ENCODE peak calls at places on chromosomes 11 and 22, in ten cellular contexts. S is psoas muscle, M is pancreas, B is hepatocyte, E is neural progenitor cell, X is heart right ventricle, G is heart left ventricle, Y is A549, I is left ventricle myocardium inferior, F is colonic mucosa. A is an unnamed sample. For H3K4me1, the result is how much of the 10 kb centered on the place peaks cover.

GRCh38 chr11:23423119-23423518 is 562.8 kb upstream of the CCDC179 start:
- DNase-seq in G (no peak), S (no peak), M (no peak), F (no peak), Y (no peak), B (no peak), X (no peak), I (no peak), E (no peak), A (no peak)

GRCh38 chr22:31474743-31475142 is 14.9 kb downstream of the EIF4ENIF1 start:
- DNase-seq in B (no peak), S (no peak), G (no peak), E (no peak), M (no peak), I (no peak), F (no peak), Y (no peak), X (no peak), A (no peak)

GRCh38 chr11:2778630-2779498 is 79.1 kb upstream of the KCNQ1OT1 start:
- DNase-seq in I (peak), M (peak), E (no peak), X (peak), Y (peak), B (peak), S (peak), G (peak), F (peak), A (peak)

GRCh38 chr11:4388221-4388620 is 5.3 kb downstream of the TRIM21 start:
- DNase-seq in F (no peak), I (no peak), E (no peak), Y (no peak), X (no peak), M (no peak), B (no peak), S (no peak), G (no peak), A (no peak)

GRCh38 chr11:82557274-82557673 is 176.4 kb downstream of the FAM181B start:
- DNase-seq in X (no peak), I (peak), S (no peak), Y (no peak), M (peak), E (no peak), G (peak), F (no peak), B (no peak), A (no peak)

GRCh38 chr11:120057028-120057330 is 80.9 kb downstream of the TRIM29 start:
- DNase-seq in S (no peak), I (no peak), Y (no peak), G (no peak), F (no peak), X (no peak), M (no peak), E (no peak), B (no peak), A (no peak)

GRCh38 chr11:65021509-65021908 is 5.7 kb upstream of the SNX15 start:
- DNase-seq in X (no peak), I (no peak), Y (no peak), E (no peak), F (no peak), G (no peak), B (no peak), S (no peak), M (no peak), A (no peak)

GRCh38 chr11:9714540-9714939 is 50.7 kb downstream of the SWAP70 start:
- DNase-seq in I (no peak), B (no peak), F (no peak), M (no peak), Y (no peak), X (no peak), S (no peak), E (no peak), G (no peak), A (no peak)

GRCh38 chr11:134101292-134101691 is 32.4 kb downstream of the JAM3 start:
- DNase-seq in E (no peak), I (no peak), B (no peak), S (no peak), G (no peak), M (no peak), F (no peak), X (no peak), Y (no peak), A (no peak)

GRCh38 chr22:31122532-31123291 is at the start of gene INPP5J:
- DNase-seq in F (peak), Y (peak), S (peak), E (peak), M (peak), B (peak), I (peak), G (peak), X (peak), A (no peak)

GRCh38 chr11:19951558-19952083 is 208.7 kb downstream of the DBX1 start:
- DNase-seq in X (no peak), G (no peak), S (no peak), B (peak), F (no peak), M (no peak), E (peak), Y (peak), I (no peak), A (peak)

GRCh38 chr11:113114452-113115027 is 153.3 kb downstream of the NCAM1 start:
- DNase-seq in M (peak), F (peak), Y (peak), X (peak), G (peak), B (peak), E (peak), I (peak), S (peak), A (peak)

GRCh38 chr22:46240917-46241316 is 9.2 kb downstream of the CDPF1 start:
- DNase-seq in S (no peak), E (no peak), X (no peak), M (no peak), I (no peak), Y (no peak), B (no peak), G (no peak), F (no peak), A (no peak)

GRCh38 chr22:45804986-45805325 is 133.3 kb downstream of the ATXN10 start:
- DNase-seq in E (no peak), X (no peak), M (no peak), I (no peak), Y (peak), G (no peak), S (no peak), B (no peak), F (no peak), A (peak)

GRCh38 chr11:134667505-134667904 is 255.5 kb upstream of the B3GAT1 start:
- DNase-seq in I (no peak), S (no peak), M (no peak), Y (no peak), B (no peak), F (no peak), G (no peak), E (no peak), X (no peak), A (no peak)

GRCh38 chr22:36644333-36644757 is 59.2 kb downstream of the CACNG2 start:
- DNase-seq in Y (peak), X (no peak), F (peak), S (no peak), I (no peak), G (no peak), M (peak), B (peak), E (peak), A (peak)

GRCh38 chr11:92554662-92555061 is 330.0 kb downstream of the FAT3 start:
- DNase-seq in E (no peak), B (no peak), X (no peak), S (no peak), I (no peak), Y (no peak), F (no peak), G (no peak), M (no peak), A (no peak)

GRCh38 chr11:94650756-94651155 is 83.6 kb downstream of the PIWIL4 start:
- DNase-seq in F (peak), I (peak), Y (no peak), M (no peak), S (peak), B (peak), G (peak), X (peak), E (no peak), A (peak)
- TF ChIP-seq CTCF in F (no peak), I (no peak), Y (no peak), M (no peak), S (no peak), B (no peak), G (no peak), X (no peak), E (no peak), A (no peak)

DNA sequence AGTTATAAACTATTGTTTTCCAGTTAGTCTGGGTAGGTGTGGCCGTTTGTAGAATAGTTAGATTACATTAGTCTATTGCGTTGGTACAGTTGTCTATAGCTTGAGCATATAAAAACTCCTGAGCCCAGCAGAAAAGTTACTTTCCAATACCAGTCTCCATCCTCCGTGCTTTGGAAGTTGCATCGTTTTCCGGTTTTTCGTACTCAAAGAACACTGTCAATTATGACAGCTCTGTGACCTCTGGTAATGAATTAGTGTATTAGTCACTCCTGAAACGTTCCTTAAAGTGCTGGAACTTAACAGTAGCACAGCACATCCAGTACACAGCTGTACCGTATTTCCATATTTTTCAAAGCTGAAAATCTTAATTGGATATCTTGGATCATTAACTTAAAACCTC is 808 bp upstream of the MSANTD2 start:
- DNase-seq in B (peak), M (no peak), S (no peak), G (no peak), I (no peak), Y (no peak), X (no peak), F (no peak), E (no peak), A (peak)
- H3K27ac ChIP-seq in B (peak), M (peak), S (peak), G (peak), I (peak), Y (peak), X (peak), F (peak), E (peak), A (no peak)

GRCh38 chr11:12261551-12261950 is 115.8 kb upstream of the PARVA start:
- DNase-seq in M (no peak), F (no peak), I (no peak), E (no peak), S (no peak), B (no peak), G (no peak), Y (no peak), X (no peak), A (no peak)
- H3K4me1 ChIP-seq in M (under half), F (under half), I (under half), E (under half), S (under half), B (under half), G (under half), Y (under half), X (under half), A (under half)

DNA sequence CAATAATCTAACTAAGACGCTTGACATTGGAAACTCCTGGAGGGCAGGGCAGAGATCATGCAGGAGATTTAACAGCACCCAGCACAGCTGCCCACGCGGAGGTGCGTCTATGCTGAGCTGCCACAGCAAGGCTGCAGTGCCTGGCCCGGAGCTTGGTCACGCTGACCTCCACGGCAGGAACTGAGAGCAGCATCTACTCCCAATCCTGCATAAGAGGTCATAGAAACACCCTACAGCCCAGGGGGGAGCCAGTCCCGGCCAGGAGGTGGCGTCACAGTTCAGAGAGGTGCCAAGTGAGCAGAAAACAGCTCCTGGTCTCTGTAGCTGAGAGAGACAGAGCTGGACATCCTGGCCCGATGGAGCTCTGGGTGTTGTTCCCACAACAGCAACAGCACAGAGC is 121.1 kb upstream of the TMEM45B start:
- DNase-seq in X (no peak), M (no peak), Y (no peak), E (no peak), B (no peak), I (no peak), S (no peak), G (no peak), F (peak), A (no peak)
- TF ChIP-seq CTCF in X (no peak), M (no peak), Y (no peak), E (no peak), B (no peak), I (no peak), S (no peak), G (no peak), F (no peak), A (peak)

DNA sequence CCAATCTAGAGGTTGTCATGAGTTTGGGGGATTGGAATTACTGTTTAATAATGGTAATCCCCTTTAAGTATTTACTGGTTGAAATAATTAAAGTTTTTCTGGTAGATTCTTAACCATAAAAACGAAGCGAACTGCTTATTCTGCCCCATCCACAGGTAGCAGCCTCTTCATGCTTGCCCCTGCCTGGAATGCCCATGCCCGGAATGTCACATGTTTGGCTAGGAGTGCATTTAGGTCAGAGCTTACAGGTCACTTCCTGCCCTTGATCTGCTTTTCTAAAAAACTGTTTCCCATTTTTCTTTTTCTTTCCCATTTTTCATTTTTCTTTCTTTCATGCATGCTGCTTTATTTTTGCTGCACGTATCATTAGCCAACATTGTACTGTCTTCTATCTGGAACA is 69.1 kb downstream of the YAP1 start:
- DNase-seq in I (no peak), B (no peak), F (no peak), Y (no peak), M (no peak), E (no peak), X (no peak), G (no peak), S (no peak), A (no peak)
- H3K27ac ChIP-seq in I (no peak), B (peak), F (no peak), Y (peak), M (no peak), E (no peak), X (no peak), G (no peak), S (peak), A (no peak)

GRCh38 chr22:23815781-23816551 is 22.8 kb downstream of the DERL3 start:
- DNase-seq in B (no peak), F (no peak), X (peak), G (peak), M (no peak), Y (no peak), S (no peak), I (peak), E (no peak), A (no peak)
- H3K4me1 ChIP-seq in B (under half), F (under half), X (under half), G (under half), M (under half), Y (under half), S (under half), I (under half), E (under half), A (under half)

GRCh38 chr11:108027057-108027456 is 18.4 kb downstream of the CUL5 start:
- DNase-seq in F (no peak), G (no peak), I (no peak), X (no peak), Y (peak), M (no peak), B (no peak), E (no peak), S (no peak), A (no peak)
- TF ChIP-seq CTCF in F (no peak), G (no peak), I (no peak), X (no peak), Y (peak), M (no peak), B (no peak), E (peak), S (no peak), A (peak)

GRCh38 chr11:11571893-11572292 is 49.9 kb downstream of the GALNT18 start:
- DNase-seq in M (no peak), X (no peak), B (no peak), I (no peak), S (no peak), G (no peak), Y (no peak), E (no peak), F (no peak), A (peak)

GRCh38 chr11:11572386-11572785 is 49.4 kb downstream of the GALNT18 start:
- DNase-seq in M (no peak), F (no peak), B (no peak), S (no peak), Y (no peak), X (no peak), E (no peak), I (no peak), G (no peak), A (no peak)

GRCh38 chr11:11577246-11577855 is 44.5 kb downstream of the GALNT18 start:
- DNase-seq in G (peak), Y (no peak), X (no peak), F (peak), M (peak), I (no peak), S (no peak), B (no peak), E (no peak), A (no peak)

GRCh38 chr11:11570823-11571222 is 51.0 kb downstream of the GALNT18 start:
- DNase-seq in B (no peak), S (no peak), I (no peak), M (no peak), G (no peak), F (no peak), E (no peak), Y (no peak), X (no peak), A (peak)

DNA sequence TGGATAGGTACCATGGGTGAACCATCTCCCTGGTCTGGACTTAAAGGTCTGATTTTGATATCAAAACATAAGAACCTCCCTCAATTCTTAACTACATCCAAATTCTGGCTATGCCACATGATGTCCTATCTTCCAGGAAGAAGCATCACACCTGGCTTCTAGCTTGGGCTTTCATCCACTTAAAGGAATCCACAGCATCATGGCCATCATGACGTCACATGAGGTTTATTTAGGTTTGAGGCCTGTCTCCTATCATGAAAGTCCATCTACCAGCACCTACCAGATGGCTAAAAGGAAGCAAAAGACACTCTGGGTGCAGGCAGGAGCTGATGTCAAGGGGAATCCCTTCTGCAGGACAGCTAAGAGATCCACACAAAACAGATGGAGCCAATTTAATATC is 47.4 kb downstream of the GALNT18 start:
- DNase-seq in Y (no peak), G (no peak), B (no peak), S (no peak), X (no peak), F (no peak), I (no peak), E (no peak), M (no peak), A (no peak)
- H3K27ac ChIP-seq in Y (no peak), G (no peak), B (no peak), S (no peak), X (no peak), F (no peak), I (no peak), E (no peak), M (no peak), A (no peak)

DNA sequence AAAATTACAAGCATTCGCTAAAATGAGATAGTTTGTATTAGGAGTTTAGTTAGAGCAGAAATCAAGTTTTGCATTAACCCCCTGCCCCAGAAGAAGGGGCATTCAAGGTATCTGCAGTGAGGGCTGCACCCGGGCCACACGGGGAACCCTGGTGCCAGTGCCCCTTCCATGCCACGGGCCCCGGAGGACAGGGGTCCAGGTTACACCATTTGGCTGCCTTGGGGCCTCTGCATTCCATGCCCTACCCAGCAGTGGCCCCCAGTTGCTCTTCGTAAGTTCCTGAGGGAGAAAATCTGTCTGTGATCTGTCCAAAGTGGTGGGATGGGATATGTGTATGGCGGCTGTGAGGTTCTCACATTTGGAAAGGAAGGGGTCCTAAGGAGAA is 16.8 kb upstream of the PANX2 start:
- DNase-seq in S (no peak), G (no peak), I (no peak), B (no peak), F (no peak), X (no peak), M (no peak), Y (no peak), E (no peak), A (no peak)
- H3K4me1 ChIP-seq in S (under half), G (under half), I (under half), B (under half), F (under half), X (under half), M (under half), Y (under half), E (under half), A (under half)

DNA sequence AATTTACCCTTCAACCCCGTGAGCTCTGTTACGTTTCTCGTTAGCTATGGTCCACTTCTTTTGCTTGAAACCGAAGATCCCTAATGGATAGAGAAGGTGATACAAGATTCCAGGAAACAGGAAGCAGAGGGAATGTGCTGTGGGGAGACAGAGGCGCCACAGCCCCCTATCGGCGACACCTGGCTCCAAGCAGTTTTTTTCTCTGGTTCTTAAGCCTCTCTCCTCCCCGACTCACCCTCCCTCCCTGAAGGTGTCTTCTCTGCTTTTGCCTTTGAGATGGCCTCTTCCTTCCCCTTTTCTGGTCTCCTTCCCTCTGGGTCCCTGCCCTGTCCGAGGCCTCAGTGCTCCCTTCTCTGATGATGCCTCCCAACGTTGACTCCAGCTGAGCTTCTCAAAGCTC is 14.2 kb upstream of the APOBEC3A start:
- DNase-seq in M (no peak), F (no peak), I (no peak), B (no peak), E (peak), S (no peak), Y (no peak), G (no peak), X (no peak), A (no peak)
- TF ChIP-seq CTCF in M (no peak), F (no peak), I (no peak), B (no peak), E (no peak), S (no peak), Y (no peak), G (no peak), X (no peak), A (no peak)